ENCODE peak calls at places on chromosomes 6 and 20, in seven cellular contexts. Z is cardiac muscle cell, G is nephron progenitor cell, B is transverse colon, T is IMR-90, Y is tibial artery, M is WERI-Rb-1. P is an unnamed sample.
A peak's percentile ranks its signal among the peaks of the same experiment; 100 is the strongest.

GRCh38 chr6:10420546-10421507 is 6.0 kb upstream of the TFAP2A start:
- DNase-seq in T (no peak), Z (no peak), B (no peak), Y (no peak), M (peak; percentile 80), G (peak; percentile 69), P (peak; percentile 59)

GRCh38 chr6:159572344-159573120 is 120.5 kb downstream of the SOD2 start:
- DNase-seq in Z (peak; percentile 17), B (no peak), M (no peak), G (no peak), Y (no peak), T (no peak), P (no peak)

GRCh38 chr6:42702200-42702599 is 20.2 kb downstream of the PRPH2 start:
- DNase-seq in T (peak; percentile 90), Y (no peak), G (no peak), M (no peak), Z (peak; percentile 71), B (no peak), P (no peak)

GRCh38 chr6:146546440-146546839 is 2.8 kb downstream of the RAB32 start:
- DNase-seq in G (no peak), Y (no peak), M (no peak), T (peak; percentile 94), Z (peak; percentile 86), B (no peak), P (no peak)

GRCh38 chr6:43088654-43089056 is 12.5 kb downstream of the PTK7 start:
- DNase-seq in B (no peak), M (no peak), T (peak; percentile 13), Y (no peak), Z (no peak), G (no peak), P (no peak)

GRCh38 chr6:111291860-111292259 is 191.2 kb downstream of the REV3L start:
- DNase-seq in Z (no peak), B (no peak), M (no peak), G (no peak), T (no peak), Y (no peak), P (no peak)

GRCh38 chr6:167858086-167858591 is 31.4 kb downstream of the AFDN start:
- DNase-seq in G (no peak), B (no peak), Z (peak; percentile 74), Y (no peak), T (peak; percentile 51), M (no peak), P (no peak)

GRCh38 chr6:165662671-165663282 is at the start of gene PDE10A:
- DNase-seq in G (peak; percentile 75), T (peak; percentile 55), Y (peak; percentile 74), B (no peak), Z (peak; percentile 91), M (peak; percentile 19), P (peak; percentile 72)

GRCh38 chr6:161261797-161262196 is 12.1 kb downstream of the AGPAT4 start:
- DNase-seq in Y (no peak), Z (no peak), B (no peak), M (no peak), T (no peak), G (no peak), P (no peak)

DNA sequence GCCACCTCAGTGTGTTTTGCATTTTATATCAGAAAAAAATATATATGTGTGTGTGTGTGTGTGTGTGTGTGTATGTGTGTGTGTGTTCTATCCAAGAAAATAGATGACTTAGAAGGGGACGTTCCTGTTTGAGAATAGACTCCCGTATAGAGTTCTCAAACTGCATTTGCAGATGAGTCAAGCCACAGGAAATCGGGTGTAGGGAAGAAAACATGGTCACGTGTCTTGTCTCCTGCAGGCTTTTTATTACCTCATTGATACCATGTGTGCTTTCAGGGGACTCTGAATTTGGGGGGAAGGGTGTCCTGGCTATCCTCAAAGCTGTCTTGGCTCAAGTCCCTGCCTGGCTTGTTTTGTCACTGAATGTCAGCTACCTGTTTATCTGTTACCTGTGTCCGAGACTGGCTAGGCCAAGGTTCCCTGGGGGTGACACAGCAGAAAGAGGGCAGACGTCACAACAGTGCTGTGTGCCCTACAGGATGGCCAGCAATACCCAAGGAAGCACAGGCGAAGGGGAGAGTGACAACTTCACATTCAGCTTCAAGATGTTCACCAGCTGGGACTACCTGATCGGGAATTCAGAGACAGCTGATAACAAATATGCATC is 55.7 kb upstream of the NOP56 start:
- DNase-seq in M (no peak), Y (no peak), T (peak; percentile 5), Z (peak; percentile 15), G (no peak), B (no peak), P (no peak)
- TF ChIP-seq CTCF in M (no peak), Y (no peak), T (no peak), Z (no peak), G (no peak), B (no peak), P (no peak)

GRCh38 chr20:21801193-21801592 is 95.7 kb downstream of the PAX1 start:
- DNase-seq in T (no peak), M (no peak), G (no peak), Z (no peak), Y (no peak), B (no peak), P (no peak)

GRCh38 chr20:21798384-21798783 is 92.9 kb downstream of the PAX1 start:
- DNase-seq in T (no peak), Y (no peak), B (no peak), G (no peak), M (no peak), Z (no peak), P (no peak)

DNA sequence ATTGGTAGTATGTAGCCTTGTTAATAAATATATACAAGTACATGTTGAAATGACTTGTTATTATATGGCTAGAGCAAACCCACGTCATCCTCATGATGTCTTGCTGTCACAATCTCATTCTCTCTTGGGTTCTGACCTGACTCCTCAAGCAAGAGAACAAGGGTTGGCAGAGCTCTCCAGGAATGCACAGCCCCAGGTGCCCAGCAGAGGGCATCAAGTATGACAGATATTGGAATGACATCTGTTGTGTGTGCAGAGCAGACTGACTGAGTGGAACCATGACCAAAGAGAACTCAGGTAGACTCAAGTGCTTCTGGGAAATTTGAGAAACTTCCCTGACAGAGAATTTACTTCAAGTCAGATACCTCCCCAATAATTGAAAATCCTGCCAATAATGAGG is 90.6 kb downstream of the PAX1 start:
- DNase-seq in M (no peak), G (no peak), B (no peak), T (no peak), Y (no peak), Z (no peak), P (no peak)
- TF ChIP-seq CTCF in M (peak; percentile 43), G (no peak), B (no peak), T (no peak), Y (no peak), Z (no peak), P (no peak)

GRCh38 chr20:57330998-57331397 is 1.4 kb downstream of the SPO11 start:
- DNase-seq in Z (peak; percentile 7), M (no peak), G (no peak), B (no peak), Y (no peak), T (no peak), P (no peak)

GRCh38 chr20:57327820-57328219 is 1.8 kb upstream of the SPO11 start:
- DNase-seq in Y (no peak), Z (no peak), M (no peak), G (no peak), B (no peak), T (no peak), P (no peak)

GRCh38 chr20:57326667-57327455 is 2.7 kb upstream of the SPO11 start:
- DNase-seq in M (no peak), T (no peak), G (no peak), Z (no peak), Y (no peak), B (peak; percentile 49), P (no peak)

GRCh38 chr20:57332105-57333089 is 2.8 kb downstream of the SPO11 start:
- DNase-seq in T (no peak), M (no peak), Z (no peak), Y (no peak), B (no peak), G (no peak), P (no peak)

DNA sequence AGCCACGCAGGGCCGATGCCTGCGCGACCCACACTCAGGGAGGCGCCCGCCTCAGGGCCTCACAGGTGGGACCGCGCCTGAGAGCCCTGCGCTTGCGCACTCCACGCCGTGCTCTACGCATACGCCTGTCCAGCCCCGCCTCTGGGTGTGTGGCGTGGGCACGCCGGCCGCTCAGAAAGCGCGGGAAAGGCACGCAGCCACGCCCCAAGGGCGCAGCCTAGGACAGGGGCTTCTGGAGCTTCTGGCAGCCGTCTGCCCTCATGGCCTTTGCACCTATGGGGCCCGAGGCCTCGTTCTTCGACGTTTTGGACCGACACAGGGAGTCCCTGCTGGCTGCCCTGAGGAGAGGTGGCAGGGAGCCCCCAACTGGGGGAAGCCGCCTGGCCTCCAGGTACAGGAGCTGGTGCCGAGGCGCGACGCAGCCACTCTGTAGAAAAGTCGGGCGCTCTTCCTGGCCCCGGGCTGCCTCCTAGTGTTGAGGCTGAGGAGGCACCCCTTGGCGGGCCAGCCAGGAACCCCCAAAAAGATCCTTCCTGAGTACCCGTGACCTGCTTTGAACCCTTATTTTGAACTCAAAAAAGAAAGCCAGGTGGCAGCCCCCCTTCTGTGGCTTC is at the start of gene SPO11:
- DNase-seq in Y (no peak), M (peak; percentile 19), Z (no peak), T (no peak), B (no peak), G (peak; percentile 22), P (no peak)
- TF ChIP-seq CTCF in Y (no peak), M (peak; percentile 73), Z (no peak), T (no peak), B (no peak), G (peak; percentile 48), P (no peak)

GRCh38 chr6:82365011-82365751 is 1.6 kb downstream of the TPBG start:
- DNase-seq in B (peak; percentile 16), T (peak; percentile 35), M (peak; percentile 41), G (peak; percentile 54), Z (peak; percentile 50), Y (peak; percentile 64), P (peak; percentile 69)

GRCh38 chr6:82362144-82362543 is 1.5 kb upstream of the TPBG start:
- DNase-seq in Y (no peak), B (no peak), Z (no peak), T (no peak), G (no peak), M (no peak), P (no peak)

GRCh38 chr6:82362868-82363267 is 749 bp upstream of the TPBG start:
- DNase-seq in M (no peak), Z (peak; percentile 77), Y (no peak), B (no peak), G (peak; percentile 23), T (peak; percentile 94), P (no peak)

GRCh38 chr6:82364087-82365010 is 732 bp downstream of the TPBG start:
- DNase-seq in T (peak; percentile 60), Z (peak; percentile 80), M (peak; percentile 63), G (peak; percentile 74), B (peak; percentile 46), Y (peak; percentile 77), P (peak; percentile 39)

DNA sequence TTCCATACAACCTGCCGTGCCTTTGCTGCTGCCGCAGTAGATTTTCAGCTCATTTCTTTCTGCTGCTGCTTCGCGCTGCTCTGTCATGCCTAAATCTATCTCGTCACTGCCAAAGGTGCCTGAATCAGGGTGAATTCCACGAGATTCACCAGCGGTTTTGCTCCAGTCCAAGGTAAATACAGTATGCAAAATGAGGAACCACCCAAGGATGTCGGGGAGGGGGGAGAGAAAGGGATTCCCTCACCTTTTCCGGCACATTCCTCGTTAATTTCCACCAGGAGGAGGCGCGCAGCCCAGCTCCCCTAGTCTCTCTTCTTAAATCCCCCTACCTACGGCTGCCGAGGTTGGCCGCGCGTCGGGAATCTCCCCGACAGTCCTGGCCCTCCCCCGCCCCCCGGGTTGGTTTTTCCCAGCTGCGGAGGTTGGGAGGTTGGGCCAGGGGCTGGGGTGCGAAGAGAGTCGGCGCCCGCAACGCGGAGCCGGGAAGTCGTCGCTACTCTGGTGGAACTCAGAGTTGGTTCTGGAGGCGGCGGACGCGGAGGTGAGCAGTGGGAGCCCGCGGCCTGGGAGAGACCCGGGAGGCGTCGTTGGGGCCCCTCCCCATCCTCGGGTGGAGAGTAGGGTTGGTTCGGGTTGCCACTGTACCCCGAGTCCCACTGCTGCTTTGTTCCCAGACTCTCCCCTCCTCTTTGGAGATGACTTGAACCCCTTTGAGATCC is at the start of gene TPBG:
- DNase-seq in Y (peak; percentile 72), T (peak; percentile 82), B (peak; percentile 61), G (peak; percentile 85), Z (peak; percentile 69), M (peak; percentile 84), P (peak; percentile 71)
- TF ChIP-seq CTCF in Y (peak; percentile 29), T (peak; percentile 34), B (no peak), G (peak; percentile 19), Z (peak; percentile 31), M (peak; percentile 62), P (peak; percentile 31)